ENCODE peak calls at places on chromosomes 13 and 19, in seven cellular contexts. One of them, this sample, is unnamed.

GRCh38 chr13:108957369-108958012 is 328.1 kb downstream of the MYO16 start:
- DNase-seq in fibroblast of lung: peak
- DNase-seq in stimulated activated CD8-positive, alpha-beta memory T cell treated with anti-CD3 and anti-CD28 coated beads, Interleukin-4, amount 100 ng/mL, for 4 hours: no peak
- DNase-seq in T1000: peak
- DNase-seq in activated CD4-positive, alpha-beta T cell treated with anti-CD3 and anti-CD28 coated beads, Interleukin-2, amount 10 ng/mL, durations not matched to agents 7 days and 5 days: no peak
- DNase-seq in PC-3: peak
- DNase-seq in ACHN: peak
- DNase-seq in this sample: no peak

GRCh38 chr13:66076417-66076816 is 1153.7 kb downstream of the PCDH9 start:
- DNase-seq in PC-3: peak
- DNase-seq in fibroblast of lung: peak
- DNase-seq in ACHN: no peak
- DNase-seq in activated CD4-positive, alpha-beta T cell treated with anti-CD3 and anti-CD28 coated beads, Interleukin-2, amount 10 ng/mL, durations not matched to agents 7 days and 5 days: no peak
- DNase-seq in stimulated activated CD8-positive, alpha-beta memory T cell treated with anti-CD3 and anti-CD28 coated beads, Interleukin-4, amount 100 ng/mL, for 4 hours: no peak
- DNase-seq in T1000: no peak
- DNase-seq in this sample: no peak

GRCh38 chr19:55210120-55210493 is 806 bp upstream of the PTPRH start:
- DNase-seq in T1000: peak
- DNase-seq in stimulated activated CD8-positive, alpha-beta memory T cell treated with anti-CD3 and anti-CD28 coated beads, Interleukin-4, amount 100 ng/mL, for 4 hours: no peak
- DNase-seq in fibroblast of lung: peak
- DNase-seq in ACHN: peak
- DNase-seq in PC-3: peak
- DNase-seq in activated CD4-positive, alpha-beta T cell treated with anti-CD3 and anti-CD28 coated beads, Interleukin-2, amount 10 ng/mL, durations not matched to agents 7 days and 5 days: no peak
- DNase-seq in this sample: peak

GRCh38 chr13:31209172-31209818 is 9.5 kb downstream of the B3GLCT start:
- DNase-seq in PC-3: no peak
- DNase-seq in fibroblast of lung: peak
- DNase-seq in T1000: no peak
- DNase-seq in activated CD4-positive, alpha-beta T cell treated with anti-CD3 and anti-CD28 coated beads, Interleukin-2, amount 10 ng/mL, durations not matched to agents 7 days and 5 days: no peak
- DNase-seq in stimulated activated CD8-positive, alpha-beta memory T cell treated with anti-CD3 and anti-CD28 coated beads, Interleukin-4, amount 100 ng/mL, for 4 hours: no peak
- DNase-seq in ACHN: no peak
- DNase-seq in this sample: no peak

GRCh38 chr19:44303305-44303704 is 1.5 kb downstream of the ZNF235 start:
- DNase-seq in ACHN: no peak
- DNase-seq in fibroblast of lung: no peak
- DNase-seq in activated CD4-positive, alpha-beta T cell treated with anti-CD3 and anti-CD28 coated beads, Interleukin-2, amount 10 ng/mL, durations not matched to agents 7 days and 5 days: no peak
- DNase-seq in T1000: no peak
- DNase-seq in stimulated activated CD8-positive, alpha-beta memory T cell treated with anti-CD3 and anti-CD28 coated beads, Interleukin-4, amount 100 ng/mL, for 4 hours: no peak
- DNase-seq in PC-3: peak
- DNase-seq in this sample: no peak

GRCh38 chr19:10516671-10517286 is 468 bp downstream of the S1PR5 start:
- DNase-seq in ACHN: no peak
- DNase-seq in stimulated activated CD8-positive, alpha-beta memory T cell treated with anti-CD3 and anti-CD28 coated beads, Interleukin-4, amount 100 ng/mL, for 4 hours: no peak
- DNase-seq in activated CD4-positive, alpha-beta T cell treated with anti-CD3 and anti-CD28 coated beads, Interleukin-2, amount 10 ng/mL, durations not matched to agents 7 days and 5 days: no peak
- DNase-seq in PC-3: no peak
- DNase-seq in fibroblast of lung: no peak
- DNase-seq in T1000: no peak
- DNase-seq in this sample: no peak

GRCh38 chr13:112638157-112638750 is 50.3 kb upstream of the TUBGCP3 start:
- DNase-seq in stimulated activated CD8-positive, alpha-beta memory T cell treated with anti-CD3 and anti-CD28 coated beads, Interleukin-4, amount 100 ng/mL, for 4 hours: no peak
- DNase-seq in ACHN: no peak
- DNase-seq in T1000: no peak
- DNase-seq in PC-3: peak
- DNase-seq in fibroblast of lung: no peak
- DNase-seq in activated CD4-positive, alpha-beta T cell treated with anti-CD3 and anti-CD28 coated beads, Interleukin-2, amount 10 ng/mL, durations not matched to agents 7 days and 5 days: peak
- DNase-seq in this sample: no peak

GRCh38 chr19:57245066-57245465 is 4.6 kb downstream of the ZNF805 start:
- DNase-seq in T1000: no peak
- DNase-seq in PC-3: no peak
- DNase-seq in ACHN: no peak
- DNase-seq in stimulated activated CD8-positive, alpha-beta memory T cell treated with anti-CD3 and anti-CD28 coated beads, Interleukin-4, amount 100 ng/mL, for 4 hours: no peak
- DNase-seq in fibroblast of lung: no peak
- DNase-seq in activated CD4-positive, alpha-beta T cell treated with anti-CD3 and anti-CD28 coated beads, Interleukin-2, amount 10 ng/mL, durations not matched to agents 7 days and 5 days: no peak
- DNase-seq in this sample: no peak

GRCh38 chr13:52903320-52903719 is 54.9 kb upstream of the PCDH8 start:
- DNase-seq in ACHN: no peak
- DNase-seq in activated CD4-positive, alpha-beta T cell treated with anti-CD3 and anti-CD28 coated beads, Interleukin-2, amount 10 ng/mL, durations not matched to agents 7 days and 5 days: no peak
- DNase-seq in PC-3: no peak
- DNase-seq in fibroblast of lung: no peak
- DNase-seq in T1000: no peak
- DNase-seq in stimulated activated CD8-positive, alpha-beta memory T cell treated with anti-CD3 and anti-CD28 coated beads, Interleukin-4, amount 100 ng/mL, for 4 hours: no peak
- DNase-seq in this sample: no peak

GRCh38 chr19:58007285-58007684 is 4.7 kb upstream of the ZNF606 start:
- DNase-seq in activated CD4-positive, alpha-beta T cell treated with anti-CD3 and anti-CD28 coated beads, Interleukin-2, amount 10 ng/mL, durations not matched to agents 7 days and 5 days: no peak
- DNase-seq in stimulated activated CD8-positive, alpha-beta memory T cell treated with anti-CD3 and anti-CD28 coated beads, Interleukin-4, amount 100 ng/mL, for 4 hours: no peak
- DNase-seq in fibroblast of lung: no peak
- DNase-seq in ACHN: peak
- DNase-seq in PC-3: no peak
- DNase-seq in T1000: no peak
- DNase-seq in this sample: no peak

GRCh38 chr19:41351339-41352245 is 2.1 kb downstream of the TGFB1 start:
- DNase-seq in stimulated activated CD8-positive, alpha-beta memory T cell treated with anti-CD3 and anti-CD28 coated beads, Interleukin-4, amount 100 ng/mL, for 4 hours: peak
- DNase-seq in activated CD4-positive, alpha-beta T cell treated with anti-CD3 and anti-CD28 coated beads, Interleukin-2, amount 10 ng/mL, durations not matched to agents 7 days and 5 days: peak
- DNase-seq in T1000: peak
- DNase-seq in ACHN: peak
- DNase-seq in PC-3: peak
- DNase-seq in fibroblast of lung: no peak
- DNase-seq in this sample: no peak

GRCh38 chr13:45695198-45695730 is 6.9 kb upstream of the CBY2 start:
- DNase-seq in ACHN: no peak
- DNase-seq in activated CD4-positive, alpha-beta T cell treated with anti-CD3 and anti-CD28 coated beads, Interleukin-2, amount 10 ng/mL, durations not matched to agents 7 days and 5 days: no peak
- DNase-seq in T1000: no peak
- DNase-seq in fibroblast of lung: no peak
- DNase-seq in PC-3: no peak
- DNase-seq in stimulated activated CD8-positive, alpha-beta memory T cell treated with anti-CD3 and anti-CD28 coated beads, Interleukin-4, amount 100 ng/mL, for 4 hours: no peak
- DNase-seq in this sample: no peak

GRCh38 chr13:108086678-108087077 is 128.7 kb downstream of the LIG4 start:
- DNase-seq in fibroblast of lung: peak
- DNase-seq in ACHN: peak
- DNase-seq in activated CD4-positive, alpha-beta T cell treated with anti-CD3 and anti-CD28 coated beads, Interleukin-2, amount 10 ng/mL, durations not matched to agents 7 days and 5 days: no peak
- DNase-seq in T1000: no peak
- DNase-seq in stimulated activated CD8-positive, alpha-beta memory T cell treated with anti-CD3 and anti-CD28 coated beads, Interleukin-4, amount 100 ng/mL, for 4 hours: no peak
- DNase-seq in PC-3: peak
- DNase-seq in this sample: no peak

GRCh38 chr13:113579686-113580085 is 4.9 kb upstream of the TFDP1 start:
- DNase-seq in fibroblast of lung: no peak
- DNase-seq in activated CD4-positive, alpha-beta T cell treated with anti-CD3 and anti-CD28 coated beads, Interleukin-2, amount 10 ng/mL, durations not matched to agents 7 days and 5 days: no peak
- DNase-seq in stimulated activated CD8-positive, alpha-beta memory T cell treated with anti-CD3 and anti-CD28 coated beads, Interleukin-4, amount 100 ng/mL, for 4 hours: no peak
- DNase-seq in T1000: no peak
- DNase-seq in ACHN: no peak
- DNase-seq in PC-3: no peak
- DNase-seq in this sample: no peak

GRCh38 chr13:99214232-99214631 is 13.6 kb downstream of the UBAC2 start:
- DNase-seq in fibroblast of lung: no peak
- DNase-seq in ACHN: no peak
- DNase-seq in activated CD4-positive, alpha-beta T cell treated with anti-CD3 and anti-CD28 coated beads, Interleukin-2, amount 10 ng/mL, durations not matched to agents 7 days and 5 days: no peak
- DNase-seq in T1000: no peak
- DNase-seq in PC-3: no peak
- DNase-seq in stimulated activated CD8-positive, alpha-beta memory T cell treated with anti-CD3 and anti-CD28 coated beads, Interleukin-4, amount 100 ng/mL, for 4 hours: no peak
- DNase-seq in this sample: no peak

GRCh38 chr13:30375436-30375835 is 46.9 kb upstream of the UBE2L5 start:
- DNase-seq in ACHN: no peak
- DNase-seq in activated CD4-positive, alpha-beta T cell treated with anti-CD3 and anti-CD28 coated beads, Interleukin-2, amount 10 ng/mL, durations not matched to agents 7 days and 5 days: no peak
- DNase-seq in fibroblast of lung: no peak
- DNase-seq in PC-3: no peak
- DNase-seq in T1000: no peak
- DNase-seq in stimulated activated CD8-positive, alpha-beta memory T cell treated with anti-CD3 and anti-CD28 coated beads, Interleukin-4, amount 100 ng/mL, for 4 hours: no peak
- DNase-seq in this sample: no peak

GRCh38 chr13:48072304-48072703 is 22.6 kb downstream of the MED4 start:
- DNase-seq in stimulated activated CD8-positive, alpha-beta memory T cell treated with anti-CD3 and anti-CD28 coated beads, Interleukin-4, amount 100 ng/mL, for 4 hours: no peak
- DNase-seq in fibroblast of lung: no peak
- DNase-seq in T1000: no peak
- DNase-seq in ACHN: no peak
- DNase-seq in PC-3: no peak
- DNase-seq in activated CD4-positive, alpha-beta T cell treated with anti-CD3 and anti-CD28 coated beads, Interleukin-2, amount 10 ng/mL, durations not matched to agents 7 days and 5 days: no peak
- DNase-seq in this sample: no peak

GRCh38 chr19:58037927-58038687 is 4.3 kb downstream of the ZSCAN1 start:
- DNase-seq in stimulated activated CD8-positive, alpha-beta memory T cell treated with anti-CD3 and anti-CD28 coated beads, Interleukin-4, amount 100 ng/mL, for 4 hours: no peak
- DNase-seq in activated CD4-positive, alpha-beta T cell treated with anti-CD3 and anti-CD28 coated beads, Interleukin-2, amount 10 ng/mL, durations not matched to agents 7 days and 5 days: no peak
- DNase-seq in PC-3: no peak
- DNase-seq in T1000: no peak
- DNase-seq in fibroblast of lung: no peak
- DNase-seq in ACHN: no peak
- DNase-seq in this sample: no peak

GRCh38 chr13:42706286-42706685 is 75.1 kb upstream of the FAM216B start:
- DNase-seq in activated CD4-positive, alpha-beta T cell treated with anti-CD3 and anti-CD28 coated beads, Interleukin-2, amount 10 ng/mL, durations not matched to agents 7 days and 5 days: no peak
- DNase-seq in T1000: no peak
- DNase-seq in PC-3: no peak
- DNase-seq in stimulated activated CD8-positive, alpha-beta memory T cell treated with anti-CD3 and anti-CD28 coated beads, Interleukin-4, amount 100 ng/mL, for 4 hours: no peak
- DNase-seq in fibroblast of lung: no peak
- DNase-seq in ACHN: no peak
- DNase-seq in this sample: no peak

GRCh38 chr19:3980353-3981251 is 4.7 kb downstream of the EEF2 start:
- DNase-seq in activated CD4-positive, alpha-beta T cell treated with anti-CD3 and anti-CD28 coated beads, Interleukin-2, amount 10 ng/mL, durations not matched to agents 7 days and 5 days: no peak
- DNase-seq in ACHN: no peak
- DNase-seq in stimulated activated CD8-positive, alpha-beta memory T cell treated with anti-CD3 and anti-CD28 coated beads, Interleukin-4, amount 100 ng/mL, for 4 hours: no peak
- DNase-seq in fibroblast of lung: no peak
- DNase-seq in T1000: no peak
- DNase-seq in PC-3: no peak
- DNase-seq in this sample: no peak

GRCh38 chr13:94674609-94675348 is 37.6 kb downstream of the SOX21 start:
- DNase-seq in PC-3: peak
- DNase-seq in fibroblast of lung: peak
- DNase-seq in activated CD4-positive, alpha-beta T cell treated with anti-CD3 and anti-CD28 coated beads, Interleukin-2, amount 10 ng/mL, durations not matched to agents 7 days and 5 days: peak
- DNase-seq in stimulated activated CD8-positive, alpha-beta memory T cell treated with anti-CD3 and anti-CD28 coated beads, Interleukin-4, amount 100 ng/mL, for 4 hours: peak
- DNase-seq in ACHN: peak
- DNase-seq in T1000: no peak
- DNase-seq in this sample: peak

GRCh38 chr19:40286235-40286530 is 1.0 kb upstream of the AKT2 start:
- DNase-seq in fibroblast of lung: no peak
- DNase-seq in activated CD4-positive, alpha-beta T cell treated with anti-CD3 and anti-CD28 coated beads, Interleukin-2, amount 10 ng/mL, durations not matched to agents 7 days and 5 days: no peak
- DNase-seq in ACHN: no peak
- DNase-seq in stimulated activated CD8-positive, alpha-beta memory T cell treated with anti-CD3 and anti-CD28 coated beads, Interleukin-4, amount 100 ng/mL, for 4 hours: no peak
- DNase-seq in PC-3: no peak
- DNase-seq in T1000: no peak
- DNase-seq in this sample: no peak

GRCh38 chr13:64278493-64278892 is 2862.8 kb upstream of the PCDH20 start:
- DNase-seq in activated CD4-positive, alpha-beta T cell treated with anti-CD3 and anti-CD28 coated beads, Interleukin-2, amount 10 ng/mL, durations not matched to agents 7 days and 5 days: no peak
- DNase-seq in PC-3: peak
- DNase-seq in fibroblast of lung: peak
- DNase-seq in T1000: no peak
- DNase-seq in stimulated activated CD8-positive, alpha-beta memory T cell treated with anti-CD3 and anti-CD28 coated beads, Interleukin-4, amount 100 ng/mL, for 4 hours: no peak
- DNase-seq in ACHN: peak
- DNase-seq in this sample: no peak

GRCh38 chr13:80054806-80055205 is 286.1 kb downstream of the SPRY2 start:
- DNase-seq in ACHN: no peak
- DNase-seq in stimulated activated CD8-positive, alpha-beta memory T cell treated with anti-CD3 and anti-CD28 coated beads, Interleukin-4, amount 100 ng/mL, for 4 hours: no peak
- DNase-seq in fibroblast of lung: no peak
- DNase-seq in T1000: no peak
- DNase-seq in PC-3: no peak
- DNase-seq in activated CD4-positive, alpha-beta T cell treated with anti-CD3 and anti-CD28 coated beads, Interleukin-2, amount 10 ng/mL, durations not matched to agents 7 days and 5 days: no peak
- DNase-seq in this sample: no peak

GRCh38 chr19:40184273-40184672 is 7.0 kb upstream of the MAP3K10 start:
- DNase-seq in ACHN: no peak
- DNase-seq in activated CD4-positive, alpha-beta T cell treated with anti-CD3 and anti-CD28 coated beads, Interleukin-2, amount 10 ng/mL, durations not matched to agents 7 days and 5 days: no peak
- DNase-seq in fibroblast of lung: no peak
- DNase-seq in T1000: no peak
- DNase-seq in PC-3: no peak
- DNase-seq in stimulated activated CD8-positive, alpha-beta memory T cell treated with anti-CD3 and anti-CD28 coated beads, Interleukin-4, amount 100 ng/mL, for 4 hours: no peak
- DNase-seq in this sample: no peak

GRCh38 chr13:42997381-42997780 is 5.3 kb upstream of the EPSTI1 start:
- DNase-seq in PC-3: no peak
- DNase-seq in ACHN: no peak
- DNase-seq in stimulated activated CD8-positive, alpha-beta memory T cell treated with anti-CD3 and anti-CD28 coated beads, Interleukin-4, amount 100 ng/mL, for 4 hours: no peak
- DNase-seq in activated CD4-positive, alpha-beta T cell treated with anti-CD3 and anti-CD28 coated beads, Interleukin-2, amount 10 ng/mL, durations not matched to agents 7 days and 5 days: no peak
- DNase-seq in fibroblast of lung: no peak
- DNase-seq in T1000: no peak
- DNase-seq in this sample: no peak

GRCh38 chr13:112376050-112376681 is at the start of gene SPACA7:
- DNase-seq in stimulated activated CD8-positive, alpha-beta memory T cell treated with anti-CD3 and anti-CD28 coated beads, Interleukin-4, amount 100 ng/mL, for 4 hours: no peak
- DNase-seq in ACHN: no peak
- DNase-seq in fibroblast of lung: no peak
- DNase-seq in activated CD4-positive, alpha-beta T cell treated with anti-CD3 and anti-CD28 coated beads, Interleukin-2, amount 10 ng/mL, durations not matched to agents 7 days and 5 days: no peak
- DNase-seq in PC-3: no peak
- DNase-seq in T1000: no peak
- DNase-seq in this sample: no peak

GRCh38 chr19:7679017-7679720 is 1.5 kb upstream of the TRAPPC5 start:
- DNase-seq in fibroblast of lung: no peak
- DNase-seq in activated CD4-positive, alpha-beta T cell treated with anti-CD3 and anti-CD28 coated beads, Interleukin-2, amount 10 ng/mL, durations not matched to agents 7 days and 5 days: peak
- DNase-seq in stimulated activated CD8-positive, alpha-beta memory T cell treated with anti-CD3 and anti-CD28 coated beads, Interleukin-4, amount 100 ng/mL, for 4 hours: no peak
- DNase-seq in ACHN: no peak
- DNase-seq in PC-3: peak
- DNase-seq in T1000: no peak
- DNase-seq in this sample: no peak

GRCh38 chr13:70987043-70987442 is 878.8 kb upstream of the KLHL1 start:
- DNase-seq in PC-3: no peak
- DNase-seq in T1000: no peak
- DNase-seq in ACHN: no peak
- DNase-seq in fibroblast of lung: no peak
- DNase-seq in stimulated activated CD8-positive, alpha-beta memory T cell treated with anti-CD3 and anti-CD28 coated beads, Interleukin-4, amount 100 ng/mL, for 4 hours: no peak
- DNase-seq in activated CD4-positive, alpha-beta T cell treated with anti-CD3 and anti-CD28 coated beads, Interleukin-2, amount 10 ng/mL, durations not matched to agents 7 days and 5 days: no peak
- DNase-seq in this sample: no peak

GRCh38 chr19:39996218-39996810 is 546 bp upstream of the ZNF546 start:
- DNase-seq in stimulated activated CD8-positive, alpha-beta memory T cell treated with anti-CD3 and anti-CD28 coated beads, Interleukin-4, amount 100 ng/mL, for 4 hours: no peak
- DNase-seq in PC-3: peak
- DNase-seq in fibroblast of lung: peak
- DNase-seq in ACHN: peak
- DNase-seq in T1000: no peak
- DNase-seq in activated CD4-positive, alpha-beta T cell treated with anti-CD3 and anti-CD28 coated beads, Interleukin-2, amount 10 ng/mL, durations not matched to agents 7 days and 5 days: peak
- DNase-seq in this sample: no peak

GRCh38 chr19:38021356-38021755 is 114.3 kb downstream of the SIPA1L3 start:
- DNase-seq in PC-3: no peak
- DNase-seq in stimulated activated CD8-positive, alpha-beta memory T cell treated with anti-CD3 and anti-CD28 coated beads, Interleukin-4, amount 100 ng/mL, for 4 hours: no peak
- DNase-seq in T1000: no peak
- DNase-seq in ACHN: no peak
- DNase-seq in fibroblast of lung: no peak
- DNase-seq in activated CD4-positive, alpha-beta T cell treated with anti-CD3 and anti-CD28 coated beads, Interleukin-2, amount 10 ng/mL, durations not matched to agents 7 days and 5 days: no peak
- DNase-seq in this sample: no peak

GRCh38 chr13:28100149-28101121 is at the start of gene FLT3:
- DNase-seq in stimulated activated CD8-positive, alpha-beta memory T cell treated with anti-CD3 and anti-CD28 coated beads, Interleukin-4, amount 100 ng/mL, for 4 hours: no peak
- DNase-seq in ACHN: peak
- DNase-seq in T1000: no peak
- DNase-seq in PC-3: peak
- DNase-seq in fibroblast of lung: peak
- DNase-seq in activated CD4-positive, alpha-beta T cell treated with anti-CD3 and anti-CD28 coated beads, Interleukin-2, amount 10 ng/mL, durations not matched to agents 7 days and 5 days: peak
- DNase-seq in this sample: no peak

GRCh38 chr13:27425918-27426630 is 1.7 kb downstream of the GTF3A start:
- DNase-seq in ACHN: peak
- DNase-seq in activated CD4-positive, alpha-beta T cell treated with anti-CD3 and anti-CD28 coated beads, Interleukin-2, amount 10 ng/mL, durations not matched to agents 7 days and 5 days: peak
- DNase-seq in T1000: peak
- DNase-seq in PC-3: peak
- DNase-seq in stimulated activated CD8-positive, alpha-beta memory T cell treated with anti-CD3 and anti-CD28 coated beads, Interleukin-4, amount 100 ng/mL, for 4 hours: peak
- DNase-seq in fibroblast of lung: peak
- DNase-seq in this sample: peak

GRCh38 chr13:76245920-76246319 is 609.8 kb downstream of the LMO7 start:
- DNase-seq in stimulated activated CD8-positive, alpha-beta memory T cell treated with anti-CD3 and anti-CD28 coated beads, Interleukin-4, amount 100 ng/mL, for 4 hours: no peak
- DNase-seq in ACHN: no peak
- DNase-seq in T1000: no peak
- DNase-seq in fibroblast of lung: no peak
- DNase-seq in PC-3: no peak
- DNase-seq in activated CD4-positive, alpha-beta T cell treated with anti-CD3 and anti-CD28 coated beads, Interleukin-2, amount 10 ng/mL, durations not matched to agents 7 days and 5 days: no peak
- DNase-seq in this sample: no peak

GRCh38 chr13:49071341-49071937 is 95.7 kb downstream of the FNDC3A start:
- DNase-seq in stimulated activated CD8-positive, alpha-beta memory T cell treated with anti-CD3 and anti-CD28 coated beads, Interleukin-4, amount 100 ng/mL, for 4 hours: no peak
- DNase-seq in ACHN: no peak
- DNase-seq in activated CD4-positive, alpha-beta T cell treated with anti-CD3 and anti-CD28 coated beads, Interleukin-2, amount 10 ng/mL, durations not matched to agents 7 days and 5 days: no peak
- DNase-seq in T1000: no peak
- DNase-seq in fibroblast of lung: no peak
- DNase-seq in PC-3: no peak
- DNase-seq in this sample: no peak

This sample was measured in LNCaP clone FGC.